ENCODE peak calls at places on chromosomes 4 and X, in four cellular contexts. G, J, T and I are unnamed samples.

GRCh38 chr4:83207497-83208105 is 77.0 kb downstream of the COQ2 start:
- DNase-seq in G (no peak), J (no peak), T (no peak), I (peak)

GRCh38 chrX:10133980-10134676 is 22.6 kb upstream of the CLCN4 start:
- DNase-seq in G (no peak), J (no peak), T (no peak), I (no peak)

GRCh38 chr4:89316931-89317366 is 9.3 kb upstream of the GPRIN3 start:
- DNase-seq in G (no peak), J (no peak), T (no peak), I (peak)

GRCh38 chr4:158529505-158529904 is 7.8 kb downstream of the RXFP1 start:
- DNase-seq in G (no peak), J (no peak), T (no peak), I (no peak)

GRCh38 chr4:45578874-45579273 is 545.0 kb downstream of the GABRG1 start:
- DNase-seq in G (no peak), J (no peak), T (no peak), I (no peak)

GRCh38 chr4:89222171-89222570 is 85.4 kb downstream of the GPRIN3 start:
- DNase-seq in G (no peak), J (no peak), T (no peak), I (peak)

GRCh38 chr4:26083987-26084386 is 170.0 kb downstream of the SMIM20 start:
- DNase-seq in G (no peak), J (no peak), T (no peak), I (peak)

GRCh38 chr4:151668687-151669402 is 92.0 kb downstream of the GATB start:
- DNase-seq in G (no peak), J (no peak), T (no peak), I (no peak)

GRCh38 chr4:122798101-122798500 is 28.5 kb upstream of the FGF2 start:
- DNase-seq in G (no peak), J (no peak), T (peak), I (peak)

GRCh38 chr4:9762823-9763475 is 18.5 kb upstream of the DRD5 start:
- DNase-seq in G (peak), J (no peak), T (peak), I (no peak)

GRCh38 chr4:184457530-184458249 is 16.7 kb downstream of the IRF2 start:
- DNase-seq in G (no peak), J (no peak), T (no peak), I (no peak)

GRCh38 chr4:48346594-48346993 is 5.3 kb downstream of the SLAIN2 start:
- DNase-seq in G (no peak), J (no peak), T (no peak), I (no peak)

GRCh38 chr4:128322311-128322710 is 34.7 kb upstream of the PGRMC2 start:
- DNase-seq in G (no peak), J (no peak), T (no peak), I (peak)

GRCh38 chr4:124133753-124134152 is 578.8 kb downstream of the ANKRD50 start:
- DNase-seq in G (no peak), J (no peak), T (no peak), I (no peak)

GRCh38 chr4:108045687-108046024 is 56.0 kb downstream of the HADH start:
- DNase-seq in G (peak), J (peak), T (no peak), I (no peak)

GRCh38 chrX:83829874-83830273 is 31.1 kb upstream of the CYLC1 start:
- DNase-seq in G (no peak), J (no peak), T (no peak), I (no peak)

GRCh38 chr4:186204103-186204559 is 12.8 kb downstream of the CYP4V2 start:
- DNase-seq in G (peak), J (no peak), T (no peak), I (no peak)

GRCh38 chrX:69556094-69557011 is 52.2 kb downstream of the NALF2 start:
- DNase-seq in G (peak), J (no peak), T (no peak), I (no peak)

GRCh38 chrX:3244955-3245354 is 101.5 kb downstream of the MXRA5 start:
- DNase-seq in G (no peak), J (no peak), T (no peak), I (no peak)

GRCh38 chrX:129961180-129962083 is 21.0 kb upstream of the BCORL1 start:
- DNase-seq in G (peak), J (peak), T (no peak), I (no peak)